ENCODE peak calls at places on chromosomes 5 and 9, in five cellular contexts. One of them, this sample, is unnamed.

GRCh38 chr9:118059520-118060278 is 355.5 kb downstream of the TLR4 start:
- DNase-seq in fibroblast of lung: peak; percentile 10
- DNase-seq in neural progenitor cell: peak; percentile 80
- DNase-seq in GM23248: peak; percentile 32
- DNase-seq in DND-41: peak; percentile 48
- DNase-seq in this sample: peak; percentile 37

GRCh38 chr9:35686222-35687203 is 3.2 kb downstream of the TPM2 start:
- DNase-seq in neural progenitor cell: no peak
- DNase-seq in fibroblast of lung: peak; percentile 71
- DNase-seq in GM23248: peak; percentile 78
- DNase-seq in DND-41: no peak
- DNase-seq in this sample: no peak

GRCh38 chr9:114240647-114241558 is 82.0 kb upstream of the ORM1 start:
- DNase-seq in GM23248: no peak
- DNase-seq in fibroblast of lung: no peak
- DNase-seq in neural progenitor cell: no peak
- DNase-seq in DND-41: peak; percentile 6
- DNase-seq in this sample: peak; percentile 21

GRCh38 chr5:60354322-60354721 is 345.6 kb downstream of the DEPDC1B start:
- DNase-seq in neural progenitor cell: no peak
- DNase-seq in DND-41: no peak
- DNase-seq in GM23248: no peak
- DNase-seq in fibroblast of lung: no peak
- DNase-seq in this sample: peak; percentile 31

GRCh38 chr9:133619791-133620190 is 10.6 kb upstream of the FAM163B start:
- DNase-seq in DND-41: peak; percentile 81
- DNase-seq in fibroblast of lung: no peak
- DNase-seq in GM23248: no peak
- DNase-seq in neural progenitor cell: no peak
- DNase-seq in this sample: no peak

GRCh38 chr5:132327278-132327959 is 33.2 kb downstream of the SLC22A4 start:
- DNase-seq in fibroblast of lung: peak; percentile 32
- DNase-seq in DND-41: no peak
- DNase-seq in GM23248: peak; percentile 42
- DNase-seq in neural progenitor cell: no peak
- DNase-seq in this sample: peak; percentile 11

GRCh38 chr9:75626860-75627259 is 263.6 kb upstream of the PCSK5 start:
- DNase-seq in GM23248: no peak
- DNase-seq in neural progenitor cell: no peak
- DNase-seq in fibroblast of lung: no peak
- DNase-seq in DND-41: no peak
- DNase-seq in this sample: no peak

GRCh38 chr5:127898551-127899213 is 184.9 kb upstream of the SLC12A2 start:
- DNase-seq in neural progenitor cell: no peak
- DNase-seq in GM23248: peak; percentile 54
- DNase-seq in fibroblast of lung: peak; percentile 23
- DNase-seq in DND-41: no peak
- DNase-seq in this sample: no peak

GRCh38 chr9:94222870-94223269 is 36.2 kb upstream of the ZNF169 start:
- DNase-seq in GM23248: no peak
- DNase-seq in fibroblast of lung: no peak
- DNase-seq in DND-41: no peak
- DNase-seq in neural progenitor cell: no peak
- DNase-seq in this sample: no peak

GRCh38 chr9:87118594-87118993 is 171.3 kb upstream of the GAS1 start:
- DNase-seq in GM23248: no peak
- DNase-seq in fibroblast of lung: no peak
- DNase-seq in neural progenitor cell: no peak
- DNase-seq in DND-41: no peak
- DNase-seq in this sample: no peak

GRCh38 chr9:27293046-27293445 is 3.9 kb downstream of the EQTN start:
- DNase-seq in GM23248: peak; percentile 4
- DNase-seq in DND-41: no peak
- DNase-seq in neural progenitor cell: no peak
- DNase-seq in fibroblast of lung: no peak
- DNase-seq in this sample: no peak

GRCh38 chr5:149550608-149551226 is 522 bp downstream of the CSNK1A1 start:
- DNase-seq in DND-41: no peak
- DNase-seq in fibroblast of lung: no peak
- DNase-seq in neural progenitor cell: peak; percentile 38
- DNase-seq in GM23248: peak; percentile 48
- DNase-seq in this sample: peak; percentile 19

GRCh38 chr5:95969646-95970358 is 8.2 kb upstream of the ELL2 start:
- DNase-seq in neural progenitor cell: no peak
- DNase-seq in DND-41: no peak
- DNase-seq in GM23248: peak; percentile 71
- DNase-seq in fibroblast of lung: no peak
- DNase-seq in this sample: no peak

GRCh38 chr9:89880721-89881120 is 275.9 kb downstream of the GADD45G start:
- DNase-seq in neural progenitor cell: no peak
- DNase-seq in fibroblast of lung: no peak
- DNase-seq in DND-41: no peak
- DNase-seq in GM23248: no peak
- DNase-seq in this sample: no peak

GRCh38 chr5:150653145-150653761 is 7.8 kb upstream of the MYOZ3 start:
- DNase-seq in DND-41: no peak
- DNase-seq in neural progenitor cell: no peak
- DNase-seq in fibroblast of lung: peak; percentile 69
- DNase-seq in GM23248: peak; percentile 57
- DNase-seq in this sample: no peak

GRCh38 chr9:121888438-121888775 is 204.7 kb downstream of the TTLL11 start:
- DNase-seq in DND-41: no peak
- DNase-seq in GM23248: peak; percentile 92
- DNase-seq in neural progenitor cell: no peak
- DNase-seq in fibroblast of lung: peak; percentile 91
- DNase-seq in this sample: peak; percentile 87

GRCh38 chr5:61910771-61911170 is 395.2 kb upstream of the KIF2A start:
- DNase-seq in fibroblast of lung: peak; percentile 22
- DNase-seq in DND-41: no peak
- DNase-seq in GM23248: peak; percentile 2
- DNase-seq in neural progenitor cell: no peak
- DNase-seq in this sample: peak; percentile 11

GRCh38 chr9:38066907-38067610 is 2.0 kb downstream of the SHB start:
- DNase-seq in GM23248: peak; percentile 63
- DNase-seq in DND-41: no peak
- DNase-seq in fibroblast of lung: peak; percentile 34
- DNase-seq in neural progenitor cell: peak; percentile 42
- DNase-seq in this sample: peak; percentile 37

DNA sequence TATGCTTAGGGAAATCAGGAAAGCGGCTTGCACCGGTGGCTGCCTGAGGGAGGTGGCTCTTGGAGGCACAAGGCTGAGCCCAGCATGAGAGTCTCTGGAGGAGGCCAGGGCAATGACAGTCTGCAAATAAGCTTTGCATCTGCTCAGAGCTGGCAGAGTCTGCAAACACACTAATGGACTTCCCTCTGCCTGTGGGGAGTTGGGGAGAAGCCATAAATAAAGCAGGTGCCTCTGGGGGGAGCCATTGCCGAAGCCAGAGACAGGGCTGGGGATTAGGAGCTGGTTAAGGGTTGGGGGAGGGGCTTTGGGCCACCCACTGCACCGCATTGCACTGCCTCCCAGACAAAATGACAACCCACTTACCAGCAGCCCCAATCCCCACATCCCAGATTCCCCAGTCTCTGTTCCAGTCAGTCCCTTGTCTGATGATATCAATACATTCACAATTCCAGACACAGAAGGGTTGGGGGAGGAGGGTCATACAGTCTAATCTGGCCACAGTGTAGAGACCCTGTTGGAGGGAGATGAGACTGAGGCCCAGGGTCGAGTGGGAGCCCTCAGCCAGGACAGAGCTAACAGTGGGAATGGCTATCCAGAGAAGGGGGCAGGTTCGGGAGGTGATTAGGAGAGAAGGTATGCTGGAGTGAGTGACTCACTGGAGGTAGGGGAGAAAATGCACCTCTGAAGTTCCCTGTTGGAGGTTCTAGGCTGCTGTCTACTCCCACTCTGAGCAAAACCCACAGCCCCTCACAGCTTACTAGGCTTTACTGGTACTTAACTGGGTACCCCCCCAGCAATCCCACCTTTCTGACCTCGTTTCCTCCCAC is 53.7 kb downstream of the PAX5 start:
- DNase-seq in fibroblast of lung: no peak
- DNase-seq in GM23248: no peak
- DNase-seq in neural progenitor cell: peak; percentile 88
- DNase-seq in DND-41: peak; percentile 37
- DNase-seq in this sample: peak; percentile 91
- H3K9me3 ChIP-seq in fibroblast of lung: no peaks in the 10 kb centered on the region
- H3K9me3 ChIP-seq in GM23248: no peaks in the 10 kb centered on the region
- H3K9me3 ChIP-seq in neural progenitor cell: no peaks in the 10 kb centered on the region
- H3K9me3 ChIP-seq in DND-41: no peaks in the 10 kb centered on the region
- H3K9me3 ChIP-seq in this sample: no peaks in the 10 kb centered on the region

GRCh38 chr5:139745800-139746690 is 49.6 kb upstream of the PSD2 start:
- DNase-seq in GM23248: peak; percentile 89
- DNase-seq in DND-41: no peak
- DNase-seq in neural progenitor cell: peak; percentile 94
- DNase-seq in fibroblast of lung: peak; percentile 83
- DNase-seq in this sample: peak; percentile 98

GRCh38 chr5:139747583-139748504 is 47.8 kb upstream of the PSD2 start:
- DNase-seq in DND-41: peak; percentile 58
- DNase-seq in neural progenitor cell: peak; percentile 70
- DNase-seq in GM23248: peak; percentile 86
- DNase-seq in fibroblast of lung: peak; percentile 59
- DNase-seq in this sample: no peak

GRCh38 chr5:139746691-139747582 is 48.7 kb upstream of the PSD2 start:
- DNase-seq in GM23248: peak; percentile 65
- DNase-seq in fibroblast of lung: peak; percentile 50
- DNase-seq in neural progenitor cell: no peak
- DNase-seq in DND-41: peak; percentile 93
- DNase-seq in this sample: peak; percentile 77

GRCh38 chr5:139749242-139749641 is 46.4 kb upstream of the PSD2 start:
- DNase-seq in GM23248: peak; percentile 55
- DNase-seq in fibroblast of lung: no peak
- DNase-seq in neural progenitor cell: no peak
- DNase-seq in DND-41: no peak
- DNase-seq in this sample: no peak

GRCh38 chr5:139748505-139748826 is 47.1 kb upstream of the PSD2 start:
- DNase-seq in GM23248: no peak
- DNase-seq in fibroblast of lung: no peak
- DNase-seq in neural progenitor cell: peak; percentile 49
- DNase-seq in DND-41: no peak
- DNase-seq in this sample: no peak
- TF ChIP-seq EZH2 in GM23248: no peak
- TF ChIP-seq EZH2 in fibroblast of lung: no peak
- TF ChIP-seq EZH2 in neural progenitor cell: peak; percentile 18
- TF ChIP-seq EZH2 in DND-41: no peak
- TF ChIP-seq EZH2 in this sample: no peak

DNA sequence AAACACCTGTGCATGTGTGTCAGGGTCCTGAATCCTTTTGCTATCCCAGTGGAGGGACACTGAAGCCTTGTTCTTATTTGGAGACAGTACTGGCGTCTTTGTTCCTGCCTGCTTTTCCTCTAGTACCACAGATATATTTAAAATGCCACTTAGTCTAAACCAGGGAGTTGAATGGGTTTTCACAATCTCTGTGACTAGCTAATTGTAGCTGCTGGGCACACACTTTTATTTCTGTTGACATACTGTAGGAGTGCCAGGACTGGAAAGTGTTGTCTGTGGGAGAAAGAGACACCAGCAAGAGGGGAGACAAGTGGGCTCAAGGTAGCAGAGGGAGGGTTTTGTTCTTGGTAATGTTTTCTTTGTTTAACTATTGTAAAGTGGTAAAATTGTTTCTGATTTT is 174.0 kb upstream of the SV2C start:
- DNase-seq in fibroblast of lung: no peak
- DNase-seq in neural progenitor cell: no peak
- DNase-seq in GM23248: no peak
- DNase-seq in DND-41: no peak
- DNase-seq in this sample: no peak
- H3K9me3 ChIP-seq in fibroblast of lung: no peaks in the 10 kb centered on the region
- H3K9me3 ChIP-seq in neural progenitor cell: no peaks in the 10 kb centered on the region
- H3K9me3 ChIP-seq in GM23248: no peaks in the 10 kb centered on the region
- H3K9me3 ChIP-seq in DND-41: no peaks in the 10 kb centered on the region
- H3K9me3 ChIP-seq in this sample: no peaks in the 10 kb centered on the region

DNA sequence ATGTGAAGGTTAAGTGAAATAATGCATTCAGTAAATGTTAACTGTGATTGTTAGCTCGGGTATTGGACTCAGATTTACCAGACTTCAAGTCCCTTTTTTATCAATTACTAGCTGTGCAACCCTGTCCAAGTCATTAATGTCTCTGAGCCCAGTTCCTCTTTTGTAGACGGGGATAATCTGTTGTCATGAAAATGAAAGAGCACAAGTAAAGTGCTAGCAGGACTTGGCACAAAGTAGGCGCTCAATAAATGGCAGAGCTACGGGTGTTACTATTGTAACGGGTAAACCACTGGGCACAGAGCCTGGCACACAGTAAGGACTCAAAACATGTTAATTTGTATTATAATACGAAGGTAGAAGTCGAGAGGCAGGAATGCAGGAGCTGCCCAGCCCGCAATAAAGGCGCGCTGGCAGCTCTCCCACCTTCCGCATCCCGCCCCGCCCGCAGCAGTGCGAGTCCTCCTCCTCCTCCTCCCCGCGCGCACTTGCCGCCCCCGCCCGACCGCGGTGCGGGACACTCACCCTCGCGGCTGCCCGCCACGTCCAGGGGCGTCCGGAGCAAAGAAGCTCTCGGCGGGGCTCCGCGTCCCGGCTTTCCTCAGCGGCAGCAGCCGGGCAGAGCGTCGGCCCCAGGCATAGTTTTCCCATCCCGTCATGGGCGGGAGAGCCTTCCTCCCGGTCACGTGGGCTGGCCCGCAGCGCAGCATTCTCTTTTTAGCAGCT is at the start of gene C1QTNF2:
- DNase-seq in GM23248: peak; percentile 90
- DNase-seq in fibroblast of lung: peak; percentile 78
- DNase-seq in neural progenitor cell: peak; percentile 78
- DNase-seq in DND-41: no peak
- DNase-seq in this sample: peak; percentile 34
- TF ChIP-seq EZH2 in GM23248: no peak
- TF ChIP-seq EZH2 in fibroblast of lung: no peak
- TF ChIP-seq EZH2 in neural progenitor cell: peak; percentile 71
- TF ChIP-seq EZH2 in DND-41: no peak
- TF ChIP-seq EZH2 in this sample: peak; percentile 45

DNA sequence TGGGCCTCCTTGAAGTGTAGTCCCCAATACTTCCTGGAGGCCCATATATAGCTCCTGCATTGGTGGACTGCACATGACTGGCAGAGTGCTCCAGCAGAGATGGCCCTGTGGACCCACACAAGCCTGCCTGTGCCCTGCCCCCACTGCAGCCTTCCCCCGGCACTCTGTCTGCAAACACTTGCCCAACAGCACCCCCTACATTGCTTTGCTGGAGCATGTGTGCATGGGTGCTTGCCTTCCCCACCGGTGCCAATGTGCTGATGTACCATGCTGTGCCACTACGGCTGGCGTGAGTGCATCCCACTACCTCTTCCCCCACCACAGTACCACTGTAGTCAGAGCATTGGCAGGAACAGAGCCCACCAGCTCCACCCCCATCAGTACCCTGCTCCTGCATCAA is 563.6 kb upstream of the CTNND2 start:
- DNase-seq in DND-41: no peak
- DNase-seq in GM23248: no peak
- DNase-seq in fibroblast of lung: no peak
- DNase-seq in neural progenitor cell: no peak
- DNase-seq in this sample: no peak
- H3K9me3 ChIP-seq in DND-41: no peaks in the 10 kb centered on the region
- H3K9me3 ChIP-seq in GM23248: no peaks in the 10 kb centered on the region
- H3K9me3 ChIP-seq in fibroblast of lung: no peaks in the 10 kb centered on the region
- H3K9me3 ChIP-seq in neural progenitor cell: no peaks in the 10 kb centered on the region
- H3K9me3 ChIP-seq in this sample: peaks cover 38% of the 10 kb centered on the region